ENCODE peak calls at places on chromosomes 2 and 18, in seven cellular contexts. One of them, this sample, is unnamed. For H3K27me3, the result is how much of the 10 kb centered on the place peaks cover.

GRCh38 chr2:207796585-207797350 is 27.1 kb upstream of the FZD5 start:
- DNase-seq in heart left ventricle: no peak
- DNase-seq in CD8-positive, alpha-beta T cell: no peak
- DNase-seq in SJCRH30: peak
- DNase-seq in AG04450: no peak
- DNase-seq in psoas muscle: peak
- DNase-seq in testis: no peak
- DNase-seq in this sample: peak

GRCh38 chr18:28357785-28358401 is 181.0 kb upstream of the CDH2 start:
- DNase-seq in psoas muscle: no peak
- DNase-seq in heart left ventricle: no peak
- DNase-seq in CD8-positive, alpha-beta T cell: no peak
- DNase-seq in SJCRH30: peak
- DNase-seq in testis: no peak
- DNase-seq in AG04450: no peak
- DNase-seq in this sample: peak

GRCh38 chr18:63336366-63337099 is 17.0 kb upstream of the BCL2 start:
- DNase-seq in testis: no peak
- DNase-seq in CD8-positive, alpha-beta T cell: no peak
- DNase-seq in AG04450: peak
- DNase-seq in SJCRH30: no peak
- DNase-seq in psoas muscle: no peak
- DNase-seq in heart left ventricle: no peak
- DNase-seq in this sample: no peak

GRCh38 chr18:45920367-45920766 is 46.8 kb downstream of the EPG5 start:
- DNase-seq in CD8-positive, alpha-beta T cell: no peak
- DNase-seq in psoas muscle: peak
- DNase-seq in SJCRH30: peak
- DNase-seq in testis: peak
- DNase-seq in AG04450: no peak
- DNase-seq in heart left ventricle: peak
- DNase-seq in this sample: no peak

GRCh38 chr18:10852610-10853303 is 296.6 kb downstream of the PIEZO2 start:
- DNase-seq in testis: peak
- DNase-seq in AG04450: no peak
- DNase-seq in heart left ventricle: no peak
- DNase-seq in CD8-positive, alpha-beta T cell: no peak
- DNase-seq in psoas muscle: no peak
- DNase-seq in SJCRH30: no peak
- DNase-seq in this sample: no peak

GRCh38 chr2:217225596-217225995 is 365.7 kb upstream of the TNP1 start:
- DNase-seq in heart left ventricle: no peak
- DNase-seq in SJCRH30: peak
- DNase-seq in testis: no peak
- DNase-seq in CD8-positive, alpha-beta T cell: no peak
- DNase-seq in AG04450: no peak
- DNase-seq in psoas muscle: no peak
- DNase-seq in this sample: no peak

GRCh38 chr2:167294775-167295140 is 406.5 kb downstream of the XIRP2 start:
- DNase-seq in testis: no peak
- DNase-seq in SJCRH30: no peak
- DNase-seq in CD8-positive, alpha-beta T cell: no peak
- DNase-seq in heart left ventricle: no peak
- DNase-seq in psoas muscle: no peak
- DNase-seq in AG04450: no peak
- DNase-seq in this sample: no peak

GRCh38 chr18:60506682-60507081 is 134.1 kb upstream of the MC4R start:
- DNase-seq in testis: no peak
- DNase-seq in psoas muscle: no peak
- DNase-seq in CD8-positive, alpha-beta T cell: no peak
- DNase-seq in AG04450: no peak
- DNase-seq in SJCRH30: peak
- DNase-seq in heart left ventricle: no peak
- DNase-seq in this sample: no peak

GRCh38 chr2:221572821-221573429 is 821 bp upstream of the EPHA4 start:
- DNase-seq in AG04450: no peak
- DNase-seq in SJCRH30: no peak
- DNase-seq in heart left ventricle: no peak
- DNase-seq in psoas muscle: peak
- DNase-seq in testis: peak
- DNase-seq in CD8-positive, alpha-beta T cell: no peak
- DNase-seq in this sample: peak

GRCh38 chr2:38376683-38377500 is at the start of gene ATL2:
- DNase-seq in testis: peak
- DNase-seq in psoas muscle: peak
- DNase-seq in CD8-positive, alpha-beta T cell: peak
- DNase-seq in heart left ventricle: peak
- DNase-seq in AG04450: peak
- DNase-seq in SJCRH30: peak
- DNase-seq in this sample: peak

GRCh38 chr2:37388074-37388473 is 43.6 kb downstream of the QPCT start:
- DNase-seq in SJCRH30: no peak
- DNase-seq in testis: no peak
- DNase-seq in psoas muscle: no peak
- DNase-seq in AG04450: no peak
- DNase-seq in CD8-positive, alpha-beta T cell: no peak
- DNase-seq in heart left ventricle: no peak
- DNase-seq in this sample: no peak

GRCh38 chr18:8807502-8807833 is 102.1 kb downstream of the MTCL1 start:
- DNase-seq in testis: no peak
- DNase-seq in CD8-positive, alpha-beta T cell: no peak
- DNase-seq in SJCRH30: no peak
- DNase-seq in heart left ventricle: no peak
- DNase-seq in AG04450: no peak
- DNase-seq in psoas muscle: no peak
- DNase-seq in this sample: no peak

GRCh38 chr18:38077219-38077618 is 511.6 kb upstream of the CELF4 start:
- DNase-seq in CD8-positive, alpha-beta T cell: no peak
- DNase-seq in testis: no peak
- DNase-seq in psoas muscle: no peak
- DNase-seq in AG04450: no peak
- DNase-seq in heart left ventricle: no peak
- DNase-seq in SJCRH30: peak
- DNase-seq in this sample: peak

GRCh38 chr2:209495855-209496585 is 72.2 kb downstream of the MAP2 start:
- DNase-seq in CD8-positive, alpha-beta T cell: no peak
- DNase-seq in heart left ventricle: peak
- DNase-seq in SJCRH30: peak
- DNase-seq in AG04450: peak
- DNase-seq in testis: no peak
- DNase-seq in psoas muscle: no peak
- DNase-seq in this sample: no peak

GRCh38 chr2:96097951-96098823 is 18.2 kb downstream of the ADRA2B start:
- DNase-seq in heart left ventricle: no peak
- DNase-seq in testis: peak
- DNase-seq in CD8-positive, alpha-beta T cell: no peak
- DNase-seq in AG04450: no peak
- DNase-seq in psoas muscle: no peak
- DNase-seq in SJCRH30: no peak
- DNase-seq in this sample: peak

GRCh38 chr2:221204699-221205098 is 367.4 kb downstream of the EPHA4 start:
- DNase-seq in CD8-positive, alpha-beta T cell: no peak
- DNase-seq in psoas muscle: no peak
- DNase-seq in AG04450: no peak
- DNase-seq in SJCRH30: peak
- DNase-seq in testis: no peak
- DNase-seq in heart left ventricle: no peak
- DNase-seq in this sample: no peak

GRCh38 chr2:241863021-241863954 is 4.6 kb upstream of the PDCD1 start:
- DNase-seq in AG04450: no peak
- DNase-seq in psoas muscle: peak
- DNase-seq in SJCRH30: no peak
- DNase-seq in testis: peak
- DNase-seq in CD8-positive, alpha-beta T cell: no peak
- DNase-seq in heart left ventricle: no peak
- DNase-seq in this sample: no peak

DNA sequence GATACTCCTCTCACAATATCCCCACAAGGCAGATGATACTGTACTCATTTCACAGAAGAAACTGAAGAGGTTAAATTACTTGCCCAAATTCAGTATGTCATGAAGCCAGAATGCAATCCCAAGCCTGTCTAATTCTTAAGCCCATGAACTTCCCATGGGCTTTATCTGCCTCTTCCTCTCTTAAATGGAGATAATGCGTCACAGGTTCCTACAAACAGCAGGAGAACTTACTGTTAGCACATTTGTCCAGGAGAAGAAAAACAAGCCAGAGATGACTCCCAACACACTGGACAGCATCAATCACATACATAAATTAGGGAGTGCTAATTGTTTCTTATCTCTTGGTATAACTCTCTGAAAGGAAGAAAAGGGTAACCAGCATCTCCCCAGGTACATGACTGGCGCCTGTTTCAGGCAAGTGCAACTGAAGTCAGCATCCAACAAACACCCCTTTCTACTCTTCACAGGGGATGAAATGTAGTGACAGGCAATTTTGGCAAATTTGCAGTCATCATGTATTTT is 27.3 kb downstream of the ITSN2 start:
- DNase-seq in psoas muscle: no peak
- DNase-seq in CD8-positive, alpha-beta T cell: no peak
- DNase-seq in heart left ventricle: no peak
- DNase-seq in SJCRH30: no peak
- DNase-seq in AG04450: no peak
- DNase-seq in testis: no peak
- DNase-seq in this sample: no peak
- H3K27me3 ChIP-seq in psoas muscle: under half
- H3K27me3 ChIP-seq in CD8-positive, alpha-beta T cell: under half
- H3K27me3 ChIP-seq in heart left ventricle: under half
- H3K27me3 ChIP-seq in SJCRH30: under half
- H3K27me3 ChIP-seq in AG04450: under half
- H3K27me3 ChIP-seq in testis: under half
- H3K27me3 ChIP-seq in this sample: under half

GRCh38 chr2:205683991-205684390 is 1.7 kb downstream of the NRP2 start:
- DNase-seq in SJCRH30: peak
- DNase-seq in testis: no peak
- DNase-seq in psoas muscle: no peak
- DNase-seq in CD8-positive, alpha-beta T cell: no peak
- DNase-seq in heart left ventricle: no peak
- DNase-seq in AG04450: no peak
- DNase-seq in this sample: peak

GRCh38 chr2:205683179-205683978 is 1.1 kb downstream of the NRP2 start:
- DNase-seq in SJCRH30: peak
- DNase-seq in testis: no peak
- DNase-seq in CD8-positive, alpha-beta T cell: no peak
- DNase-seq in psoas muscle: no peak
- DNase-seq in heart left ventricle: no peak
- DNase-seq in AG04450: no peak
- DNase-seq in this sample: no peak

GRCh38 chr2:205686231-205687017 is 4.1 kb downstream of the NRP2 start:
- DNase-seq in testis: no peak
- DNase-seq in AG04450: no peak
- DNase-seq in psoas muscle: no peak
- DNase-seq in SJCRH30: no peak
- DNase-seq in CD8-positive, alpha-beta T cell: no peak
- DNase-seq in heart left ventricle: no peak
- DNase-seq in this sample: peak

GRCh38 chr2:205685314-205686230 is 3.3 kb downstream of the NRP2 start:
- DNase-seq in psoas muscle: no peak
- DNase-seq in SJCRH30: no peak
- DNase-seq in heart left ventricle: no peak
- DNase-seq in AG04450: no peak
- DNase-seq in testis: no peak
- DNase-seq in CD8-positive, alpha-beta T cell: no peak
- DNase-seq in this sample: peak

GRCh38 chr2:205684871-205685313 is 2.6 kb downstream of the NRP2 start:
- DNase-seq in psoas muscle: no peak
- DNase-seq in SJCRH30: no peak
- DNase-seq in AG04450: no peak
- DNase-seq in CD8-positive, alpha-beta T cell: no peak
- DNase-seq in testis: no peak
- DNase-seq in heart left ventricle: no peak
- DNase-seq in this sample: peak
- H3K27me3 ChIP-seq in psoas muscle: under half
- H3K27me3 ChIP-seq in SJCRH30: under half
- H3K27me3 ChIP-seq in AG04450: under half
- H3K27me3 ChIP-seq in CD8-positive, alpha-beta T cell: under half
- H3K27me3 ChIP-seq in testis: under half
- H3K27me3 ChIP-seq in heart left ventricle: under half
- H3K27me3 ChIP-seq in this sample: under half

GRCh38 chr2:12776457-12777049 is 59.8 kb downstream of the TRIB2 start:
- DNase-seq in heart left ventricle: no peak
- DNase-seq in CD8-positive, alpha-beta T cell: no peak
- DNase-seq in psoas muscle: no peak
- DNase-seq in SJCRH30: no peak
- DNase-seq in AG04450: no peak
- DNase-seq in testis: peak
- DNase-seq in this sample: no peak

GRCh38 chr2:12774381-12774780 is 57.6 kb downstream of the TRIB2 start:
- DNase-seq in heart left ventricle: peak
- DNase-seq in psoas muscle: no peak
- DNase-seq in AG04450: no peak
- DNase-seq in SJCRH30: peak
- DNase-seq in CD8-positive, alpha-beta T cell: no peak
- DNase-seq in testis: no peak
- DNase-seq in this sample: no peak

GRCh38 chr2:12778369-12778768 is 61.6 kb downstream of the TRIB2 start:
- DNase-seq in testis: peak
- DNase-seq in psoas muscle: no peak
- DNase-seq in CD8-positive, alpha-beta T cell: no peak
- DNase-seq in AG04450: no peak
- DNase-seq in heart left ventricle: no peak
- DNase-seq in SJCRH30: peak
- DNase-seq in this sample: peak

GRCh38 chr2:12778811-12779574 is 62.3 kb downstream of the TRIB2 start:
- DNase-seq in testis: no peak
- DNase-seq in SJCRH30: peak
- DNase-seq in AG04450: no peak
- DNase-seq in heart left ventricle: no peak
- DNase-seq in psoas muscle: no peak
- DNase-seq in CD8-positive, alpha-beta T cell: no peak
- DNase-seq in this sample: no peak
- H3K27me3 ChIP-seq in testis: under half
- H3K27me3 ChIP-seq in SJCRH30: under half
- H3K27me3 ChIP-seq in AG04450: under half
- H3K27me3 ChIP-seq in heart left ventricle: under half
- H3K27me3 ChIP-seq in psoas muscle: under half
- H3K27me3 ChIP-seq in CD8-positive, alpha-beta T cell: under half
- H3K27me3 ChIP-seq in this sample: under half

DNA sequence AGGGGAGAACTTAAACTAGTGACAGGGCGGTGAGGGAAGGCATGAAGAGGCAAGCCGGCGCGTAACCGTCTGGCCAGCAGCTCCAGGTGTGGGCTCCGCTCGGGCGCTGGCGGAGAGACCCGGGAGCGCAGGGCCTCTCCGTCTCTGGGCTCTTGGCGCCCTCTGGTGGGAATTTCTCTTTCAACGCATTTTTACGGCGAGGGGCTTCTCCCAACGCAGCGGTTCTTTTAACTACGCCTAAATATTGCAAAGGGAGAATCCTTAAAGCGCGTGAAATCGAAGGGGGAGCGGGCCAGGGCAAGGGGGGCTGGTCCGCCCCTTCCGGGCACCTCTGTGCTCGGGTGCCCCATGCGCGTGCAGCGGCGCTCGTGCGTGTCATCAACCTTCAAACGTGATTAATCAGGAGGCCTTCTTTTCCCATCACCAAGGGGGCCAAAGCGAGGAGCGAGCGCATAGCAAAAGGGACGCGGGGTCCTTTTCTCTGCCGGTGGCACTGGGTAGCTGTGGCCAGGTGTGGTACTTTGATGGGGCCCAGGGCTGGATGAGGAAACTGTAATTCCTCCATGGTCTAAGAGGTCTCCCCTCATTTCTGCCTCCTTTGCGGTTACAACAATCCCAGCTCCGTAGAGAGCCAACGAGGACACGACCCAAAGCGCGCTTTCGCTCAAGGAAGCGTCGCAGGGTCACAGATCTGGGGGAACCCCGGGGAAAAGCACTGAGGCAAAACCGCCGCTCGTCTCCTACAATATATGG is 765 bp upstream of the GAD1 start:
- DNase-seq in SJCRH30: peak
- DNase-seq in AG04450: no peak
- DNase-seq in heart left ventricle: no peak
- DNase-seq in psoas muscle: peak
- DNase-seq in testis: peak
- DNase-seq in CD8-positive, alpha-beta T cell: no peak
- DNase-seq in this sample: peak
- H3K27me3 ChIP-seq in SJCRH30: under half
- H3K27me3 ChIP-seq in AG04450: half or more
- H3K27me3 ChIP-seq in heart left ventricle: half or more
- H3K27me3 ChIP-seq in psoas muscle: under half
- H3K27me3 ChIP-seq in testis: under half
- H3K27me3 ChIP-seq in CD8-positive, alpha-beta T cell: half or more
- H3K27me3 ChIP-seq in this sample: half or more

This sample was measured in H7.